ENCODE peak calls at places on chromosomes 13 and 19, in nine cellular contexts. H is prostate gland, W is testis, E is tibial nerve, J is HepG2, Z is HCT116, G is ovary, X is upper lobe of left lung, N is body of pancreas. T is an unnamed sample.

GRCh38 chr19:5534787-5535586 is 32.8 kb downstream of the TINCR start:
- DNase-seq in H (no peak), W (peak; percentile 78), E (no peak), J (no peak), Z (peak; percentile 77), G (no peak), X (no peak), N (no peak), T (no peak)

GRCh38 chr19:18475762-18476331 is 37.9 kb upstream of the ISYNA1 start:
- DNase-seq in H (no peak), W (no peak), E (no peak), J (peak; percentile 75), Z (no peak), G (no peak), X (no peak), N (no peak), T (no peak)

GRCh38 chr13:58843567-58843966 is 1212.0 kb downstream of the PCDH17 start:
- DNase-seq in H (no peak), W (no peak), E (no peak), J (peak; percentile 1), Z (no peak), G (no peak), X (no peak), N (no peak), T (no peak)

GRCh38 chr13:74290324-74290773 is 156.1 kb upstream of the KLF12 start:
- DNase-seq in H (peak; percentile 38), W (peak; percentile 36), E (no peak), J (peak; percentile 9), Z (peak; percentile 73), G (peak; percentile 22), X (no peak), N (peak; percentile 66), T (peak; percentile 29)

GRCh38 chr19:54630784-54631183 is 500 bp downstream of the LILRB1 start:
- DNase-seq in H (no peak), W (no peak), E (no peak), J (no peak), Z (no peak), G (no peak), X (no peak), N (no peak), T (no peak)

GRCh38 chr13:36412736-36413135 is 19.6 kb upstream of the CCNA1 start:
- DNase-seq in H (no peak), W (no peak), E (no peak), J (no peak), Z (no peak), G (no peak), X (no peak), N (no peak), T (no peak)

GRCh38 chr19:54392078-54392477 is 23.2 kb upstream of the TTYH1 start:
- DNase-seq in H (no peak), W (no peak), E (no peak), J (no peak), Z (no peak), G (no peak), X (no peak), N (no peak), T (no peak)

GRCh38 chr13:45369116-45369515 is 28.1 kb upstream of the TPT1 start:
- DNase-seq in H (no peak), W (no peak), E (no peak), J (no peak), Z (no peak), G (no peak), X (no peak), N (no peak), T (no peak)

GRCh38 chr13:24636776-24637175 is 43.4 kb upstream of the ATP12A start:
- DNase-seq in H (no peak), W (no peak), E (no peak), J (no peak), Z (no peak), G (no peak), X (no peak), N (no peak), T (no peak)

GRCh38 chr13:52737900-52738299 is 1.7 kb downstream of the CNMD start:
- DNase-seq in H (no peak), W (no peak), E (no peak), J (no peak), Z (no peak), G (no peak), X (no peak), N (no peak), T (no peak)

GRCh38 chr13:40479196-40479845 is 187.1 kb downstream of the FOXO1 start:
- DNase-seq in H (no peak), W (no peak), E (no peak), J (no peak), Z (no peak), G (no peak), X (peak; percentile 77), N (peak; percentile 16), T (no peak)

GRCh38 chr13:43830481-43830873 is 43.7 kb upstream of the ENOX1 start:
- DNase-seq in H (no peak), W (no peak), E (no peak), J (no peak), Z (no peak), G (no peak), X (no peak), N (no peak), T (no peak)

GRCh38 chr13:36888645-36889044 is 31.4 kb downstream of the SMAD9 start:
- DNase-seq in H (no peak), W (no peak), E (no peak), J (no peak), Z (no peak), G (no peak), X (no peak), N (no peak), T (no peak)

GRCh38 chr13:99856021-99856420 is 115.5 kb downstream of the ZIC5 start:
- DNase-seq in H (no peak), W (no peak), E (no peak), J (no peak), Z (no peak), G (no peak), X (no peak), N (no peak), T (no peak)

GRCh38 chr13:60647547-60647946 is 250.5 kb downstream of the TDRD3 start:
- DNase-seq in H (no peak), W (no peak), E (no peak), J (no peak), Z (no peak), G (no peak), X (no peak), N (no peak), T (no peak)

GRCh38 chr13:98741741-98742435 is 10.6 kb downstream of the SLC15A1 start:
- DNase-seq in H (no peak), W (no peak), E (no peak), J (no peak), Z (no peak), G (no peak), X (peak; percentile 47), N (no peak), T (no peak)

GRCh38 chr19:41273076-41273475 is 8.9 kb downstream of the HNRNPUL1 start:
- DNase-seq in H (no peak), W (no peak), E (no peak), J (no peak), Z (no peak), G (peak; percentile 6), X (peak; percentile 35), N (no peak), T (no peak)
- TF ChIP-seq POLR2A in H (no peak), W (no peak), E (no peak), J (no peak), Z (no peak), G (no peak), X (no peak), N (no peak), T (no peak)

GRCh38 chr19:44141191-44142013 is at the start of gene ZNF234:
- DNase-seq in H (peak; percentile 85), W (peak; percentile 93), E (peak; percentile 79), J (peak; percentile 73), Z (peak; percentile 33), G (peak; percentile 86), X (peak; percentile 85), N (peak; percentile 87), T (peak; percentile 78)
- H3K4me1 ChIP-seq in H (no peaks in the 10 kb centered on the region), W (no peaks in the 10 kb centered on the region), E (peaks cover 5% of the 10 kb centered on the region), J (peaks cover 4% of the 10 kb centered on the region), Z (peaks cover 9% of the 10 kb centered on the region), G (peaks cover 3% of the 10 kb centered on the region), X (peaks cover 26% of the 10 kb centered on the region), N (peaks cover 11% of the 10 kb centered on the region), T (peaks cover 18% of the 10 kb centered on the region)

GRCh38 chr13:29458419-29458818 is 137.1 kb downstream of the SLC7A1 start:
- DNase-seq in H (no peak), W (no peak), E (no peak), J (no peak), Z (no peak), G (no peak), X (no peak), N (no peak), T (no peak)

GRCh38 chr13:29456419-29456818 is 139.1 kb downstream of the SLC7A1 start:
- DNase-seq in H (no peak), W (no peak), E (no peak), J (no peak), Z (no peak), G (no peak), X (no peak), N (no peak), T (no peak)

GRCh38 chr13:29459818-29460335 is 135.6 kb downstream of the SLC7A1 start:
- DNase-seq in H (no peak), W (no peak), E (no peak), J (no peak), Z (no peak), G (no peak), X (no peak), N (no peak), T (no peak)

GRCh38 chr13:29454931-29455481 is 140.5 kb downstream of the SLC7A1 start:
- DNase-seq in H (peak; percentile 13), W (no peak), E (no peak), J (peak; percentile 16), Z (peak; percentile 24), G (no peak), X (no peak), N (no peak), T (no peak)

GRCh38 chr13:29457299-29457698 is 138.2 kb downstream of the SLC7A1 start:
- DNase-seq in H (no peak), W (no peak), E (no peak), J (no peak), Z (peak; percentile 32), G (no peak), X (no peak), N (no peak), T (no peak)
- TF ChIP-seq POLR2A in H (no peak), W (no peak), E (no peak), J (no peak), Z (no peak), G (no peak), X (no peak), N (no peak), T (no peak)

DNA sequence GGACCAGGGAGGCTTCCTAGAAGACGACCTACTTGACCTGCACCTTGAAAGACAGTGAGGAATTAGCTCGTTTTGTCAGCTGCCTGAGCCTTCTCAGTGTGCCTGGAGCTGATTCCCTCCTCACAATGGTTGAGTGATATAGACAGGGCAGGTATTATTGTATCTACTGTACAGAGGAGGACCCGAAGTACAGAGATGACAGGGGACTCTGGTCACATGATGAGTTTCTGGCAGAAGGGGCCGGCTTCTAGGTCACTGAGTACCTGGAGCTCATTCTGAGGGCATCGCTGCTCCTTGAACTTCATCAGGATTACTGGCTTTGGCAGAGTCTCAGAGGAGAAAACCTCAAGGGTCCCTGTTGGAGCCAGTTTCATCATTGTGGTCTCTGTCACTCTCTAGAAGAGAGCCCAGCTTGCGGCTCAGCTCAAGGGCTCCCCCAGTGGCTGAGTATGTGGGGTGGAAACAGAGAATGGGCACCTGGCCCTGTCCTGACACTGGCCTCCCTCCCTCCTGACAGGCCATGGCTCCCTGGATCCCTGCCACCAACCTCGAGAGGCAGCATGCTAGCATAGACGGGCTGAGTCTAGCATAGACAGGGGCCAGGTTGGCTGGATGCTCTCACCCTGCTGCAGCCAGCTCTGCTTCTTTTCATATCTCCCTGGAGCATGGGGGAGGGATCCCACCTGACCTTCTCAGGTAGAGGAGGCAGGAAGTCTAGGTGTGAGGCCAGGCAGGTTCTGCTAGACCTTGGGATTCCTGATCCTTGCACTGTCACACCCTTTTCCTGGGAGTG is 38.7 kb downstream of the NFIX start:
- DNase-seq in H (no peak), W (peak; percentile 73), E (peak; percentile 68), J (peak; percentile 55), Z (peak; percentile 39), G (peak; percentile 86), X (no peak), N (peak; percentile 86), T (peak; percentile 74)
- H3K4me1 ChIP-seq in H (peaks cover 85% of the 10 kb centered on the region), W (peaks cover 44% of the 10 kb centered on the region), E (peaks cover 71% of the 10 kb centered on the region), J (peaks cover 79% of the 10 kb centered on the region), Z (peaks cover 76% of the 10 kb centered on the region), G (peaks cover 53% of the 10 kb centered on the region), X (peaks cover 94% of the 10 kb centered on the region), N (peaks cover 67% of the 10 kb centered on the region), T (peaks cover 99% of the 10 kb centered on the region)